ENCODE peak calls at places on chromosomes 2 and 18, in seven cellular contexts. One of them, this sample, is unnamed.

GRCh38 chr2:5442736-5443135 is 249.4 kb upstream of the SOX11 start:
- DNase-seq in H9: no peak
- DNase-seq in mesenchymal stem cell: no peak
- DNase-seq in neuronal stem cell: no peak
- DNase-seq in trophoblast cell: peak
- DNase-seq in mesendoderm: no peak
- DNase-seq in IMR-90: no peak
- DNase-seq in this sample: no peak

GRCh38 chr2:112727276-112728028 is 6.6 kb downstream of the NT5DC4 start:
- DNase-seq in mesendoderm: no peak
- DNase-seq in mesenchymal stem cell: no peak
- DNase-seq in H9: no peak
- DNase-seq in trophoblast cell: no peak
- DNase-seq in neuronal stem cell: no peak
- DNase-seq in IMR-90: no peak
- DNase-seq in this sample: no peak

GRCh38 chr2:96146151-96146880 is 1.1 kb upstream of the DUSP2 start:
- DNase-seq in neuronal stem cell: no peak
- DNase-seq in trophoblast cell: peak
- DNase-seq in mesenchymal stem cell: no peak
- DNase-seq in mesendoderm: peak
- DNase-seq in H9: peak
- DNase-seq in IMR-90: peak
- DNase-seq in this sample: no peak

GRCh38 chr2:7096726-7097352 is 179.6 kb downstream of the RNF144A start:
- DNase-seq in mesendoderm: no peak
- DNase-seq in neuronal stem cell: no peak
- DNase-seq in H9: no peak
- DNase-seq in mesenchymal stem cell: no peak
- DNase-seq in trophoblast cell: no peak
- DNase-seq in IMR-90: no peak
- DNase-seq in this sample: no peak

GRCh38 chr2:48712151-48712550 is 43.4 kb downstream of the LHCGR start:
- DNase-seq in H9: no peak
- DNase-seq in mesenchymal stem cell: no peak
- DNase-seq in mesendoderm: no peak
- DNase-seq in neuronal stem cell: no peak
- DNase-seq in IMR-90: peak
- DNase-seq in trophoblast cell: no peak
- DNase-seq in this sample: no peak

GRCh38 chr2:105969552-105969951 is 224.5 kb downstream of the UXS1 start:
- DNase-seq in IMR-90: no peak
- DNase-seq in mesendoderm: peak
- DNase-seq in H9: peak
- DNase-seq in neuronal stem cell: no peak
- DNase-seq in trophoblast cell: no peak
- DNase-seq in mesenchymal stem cell: no peak
- DNase-seq in this sample: peak

GRCh38 chr2:99336780-99337163 is 417 bp upstream of the EIF5B start:
- DNase-seq in mesendoderm: no peak
- DNase-seq in trophoblast cell: no peak
- DNase-seq in IMR-90: no peak
- DNase-seq in neuronal stem cell: no peak
- DNase-seq in mesenchymal stem cell: no peak
- DNase-seq in H9: no peak
- DNase-seq in this sample: no peak

GRCh38 chr2:189952536-189953109 is 109.9 kb downstream of the MSTN start:
- DNase-seq in trophoblast cell: no peak
- DNase-seq in IMR-90: no peak
- DNase-seq in mesendoderm: no peak
- DNase-seq in neuronal stem cell: no peak
- DNase-seq in H9: no peak
- DNase-seq in mesenchymal stem cell: no peak
- DNase-seq in this sample: no peak

GRCh38 chr18:24488824-24489493 is 28.5 kb downstream of the HRH4 start:
- DNase-seq in neuronal stem cell: peak
- DNase-seq in mesendoderm: peak
- DNase-seq in mesenchymal stem cell: peak
- DNase-seq in trophoblast cell: no peak
- DNase-seq in IMR-90: peak
- DNase-seq in H9: no peak
- DNase-seq in this sample: no peak

GRCh38 chr2:234863043-234863934 is 88.5 kb upstream of the SH3BP4 start:
- DNase-seq in IMR-90: peak
- DNase-seq in H9: no peak
- DNase-seq in mesenchymal stem cell: peak
- DNase-seq in neuronal stem cell: no peak
- DNase-seq in mesendoderm: peak
- DNase-seq in trophoblast cell: peak
- DNase-seq in this sample: no peak

DNA sequence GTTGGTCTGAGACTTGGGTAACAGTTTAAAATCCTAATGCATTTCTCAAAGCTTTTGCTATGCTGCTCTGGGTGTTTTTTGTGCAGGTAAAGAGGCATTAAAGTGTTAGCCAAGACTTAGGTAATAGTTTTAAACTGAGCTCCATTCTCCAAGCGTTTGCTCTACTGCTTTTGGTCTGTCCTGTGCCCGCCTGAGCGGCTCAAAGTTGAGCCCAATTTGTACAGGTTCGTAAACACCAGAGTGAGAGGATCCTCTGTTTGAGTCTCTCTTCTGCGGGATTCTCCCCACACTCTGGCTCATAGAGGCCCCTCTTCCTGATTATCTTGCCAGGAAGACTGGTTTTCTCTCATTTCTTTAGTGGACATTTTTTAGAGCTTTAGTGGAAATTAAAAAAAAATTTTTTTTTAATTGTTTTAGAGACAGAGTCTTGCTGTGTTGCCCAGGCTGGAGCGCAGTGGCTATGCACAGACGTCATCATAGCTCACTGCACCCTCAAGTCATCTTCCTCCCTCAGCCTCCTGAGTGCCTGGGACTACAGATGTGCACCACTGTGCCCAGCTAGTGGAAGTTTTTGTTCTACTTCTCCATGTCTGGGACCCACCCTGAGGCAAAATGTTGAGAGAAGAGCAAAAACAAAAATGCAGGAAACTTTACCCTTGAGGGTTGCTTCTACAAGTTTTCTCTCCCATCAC is 16.6 kb downstream of the CCDC138 start:
- DNase-seq in neuronal stem cell: no peak
- DNase-seq in mesendoderm: no peak
- DNase-seq in IMR-90: no peak
- DNase-seq in trophoblast cell: no peak
- DNase-seq in H9: no peak
- DNase-seq in mesenchymal stem cell: no peak
- DNase-seq in this sample: no peak
- H4K8ac ChIP-seq in neuronal stem cell: no peak
- H4K8ac ChIP-seq in mesendoderm: no peak
- H4K8ac ChIP-seq in IMR-90: no peak
- H4K8ac ChIP-seq in trophoblast cell: no peak
- H4K8ac ChIP-seq in H9: no peak
- H4K8ac ChIP-seq in mesenchymal stem cell: no peak
- H4K8ac ChIP-seq in this sample: no peak

GRCh38 chr18:22210331-22210754 is 41.0 kb downstream of the GATA6 start:
- DNase-seq in H9: no peak
- DNase-seq in trophoblast cell: no peak
- DNase-seq in IMR-90: peak
- DNase-seq in neuronal stem cell: no peak
- DNase-seq in mesenchymal stem cell: peak
- DNase-seq in mesendoderm: peak
- DNase-seq in this sample: no peak

GRCh38 chr18:22211660-22212059 is 42.3 kb downstream of the GATA6 start:
- DNase-seq in trophoblast cell: no peak
- DNase-seq in IMR-90: no peak
- DNase-seq in neuronal stem cell: no peak
- DNase-seq in mesendoderm: no peak
- DNase-seq in H9: no peak
- DNase-seq in mesenchymal stem cell: no peak
- DNase-seq in this sample: no peak

GRCh38 chr18:22219568-22220355 is 50.4 kb downstream of the GATA6 start:
- DNase-seq in trophoblast cell: no peak
- DNase-seq in neuronal stem cell: no peak
- DNase-seq in IMR-90: no peak
- DNase-seq in mesenchymal stem cell: no peak
- DNase-seq in H9: peak
- DNase-seq in mesendoderm: peak
- DNase-seq in this sample: no peak

DNA sequence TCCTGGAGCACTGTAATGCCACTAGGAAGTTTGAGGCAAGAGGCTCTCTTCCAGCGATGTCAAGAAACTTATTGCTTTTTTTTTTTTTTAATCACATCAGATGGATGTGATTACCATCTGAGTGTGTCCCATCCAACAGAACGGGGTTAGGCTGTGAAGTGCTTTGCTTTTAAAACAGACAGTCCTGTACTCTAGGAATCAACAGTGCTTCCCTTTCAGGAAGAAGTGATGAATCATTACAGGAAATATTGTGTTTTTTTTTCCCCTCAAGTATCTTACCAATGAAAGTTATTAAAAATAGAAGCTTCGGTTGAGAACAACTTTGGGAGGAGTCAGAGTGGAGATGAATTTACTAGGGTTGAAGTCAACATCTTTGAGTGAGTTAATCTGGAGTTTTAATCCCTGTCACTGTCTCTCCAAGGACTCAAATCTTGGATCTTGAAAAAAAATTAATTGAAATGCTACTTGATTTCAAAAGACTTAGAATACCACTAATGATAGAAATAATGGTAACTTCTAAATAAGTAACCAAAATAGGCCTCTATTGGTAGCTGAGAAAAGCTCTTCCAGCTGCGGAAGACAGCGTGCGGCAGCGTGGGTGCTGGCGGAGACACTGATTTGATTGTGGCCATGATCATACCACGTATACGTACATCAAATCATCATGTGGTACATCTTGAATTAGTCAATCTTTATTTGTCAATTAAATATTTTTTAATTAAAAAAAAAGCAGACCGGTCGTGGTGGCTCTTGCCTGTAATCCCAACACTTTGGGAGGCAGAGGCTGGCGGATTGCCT is 45.5 kb downstream of the GATA6 start:
- DNase-seq in IMR-90: peak
- DNase-seq in trophoblast cell: no peak
- DNase-seq in H9: no peak
- DNase-seq in mesenchymal stem cell: peak
- DNase-seq in mesendoderm: no peak
- DNase-seq in neuronal stem cell: no peak
- DNase-seq in this sample: no peak
- H4K8ac ChIP-seq in IMR-90: no peak
- H4K8ac ChIP-seq in trophoblast cell: no peak
- H4K8ac ChIP-seq in H9: no peak
- H4K8ac ChIP-seq in mesenchymal stem cell: no peak
- H4K8ac ChIP-seq in mesendoderm: no peak
- H4K8ac ChIP-seq in neuronal stem cell: no peak
- H4K8ac ChIP-seq in this sample: no peak

GRCh38 chr2:110865188-110865587 is 132.8 kb downstream of the ACOXL start:
- DNase-seq in mesendoderm: no peak
- DNase-seq in trophoblast cell: no peak
- DNase-seq in H9: no peak
- DNase-seq in mesenchymal stem cell: no peak
- DNase-seq in neuronal stem cell: no peak
- DNase-seq in IMR-90: peak
- DNase-seq in this sample: no peak
- H4K8ac ChIP-seq in mesendoderm: no peak
- H4K8ac ChIP-seq in trophoblast cell: no peak
- H4K8ac ChIP-seq in H9: no peak
- H4K8ac ChIP-seq in mesenchymal stem cell: no peak
- H4K8ac ChIP-seq in neuronal stem cell: no peak
- H4K8ac ChIP-seq in IMR-90: no peak
- H4K8ac ChIP-seq in this sample: no peak

DNA sequence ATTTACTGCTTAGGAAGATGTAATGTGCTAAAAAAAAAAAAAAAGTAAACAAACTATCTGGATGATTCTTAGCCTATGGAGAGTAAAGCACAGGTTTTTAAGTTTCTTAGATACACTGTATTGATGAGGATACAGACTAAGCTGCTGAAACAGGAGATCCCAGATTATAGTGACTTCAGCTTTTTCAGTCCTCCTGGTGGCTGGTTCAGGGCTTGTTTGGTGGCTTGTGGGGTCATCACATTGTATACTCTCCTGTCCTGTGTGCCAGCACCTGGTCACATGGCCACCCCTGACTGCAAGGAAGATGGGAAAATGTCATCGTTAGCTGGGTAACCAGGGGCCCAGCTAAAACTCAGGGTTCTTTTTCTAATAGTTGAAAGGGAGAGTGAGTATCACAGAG is 31.4 kb downstream of the RAB31 start:
- DNase-seq in mesenchymal stem cell: no peak
- DNase-seq in H9: no peak
- DNase-seq in trophoblast cell: no peak
- DNase-seq in mesendoderm: peak
- DNase-seq in IMR-90: no peak
- DNase-seq in neuronal stem cell: no peak
- DNase-seq in this sample: no peak
- H4K8ac ChIP-seq in mesenchymal stem cell: peak
- H4K8ac ChIP-seq in H9: no peak
- H4K8ac ChIP-seq in trophoblast cell: no peak
- H4K8ac ChIP-seq in mesendoderm: no peak
- H4K8ac ChIP-seq in IMR-90: no peak
- H4K8ac ChIP-seq in neuronal stem cell: no peak
- H4K8ac ChIP-seq in this sample: no peak

GRCh38 chr2:143787674-143788073 is 658.5 kb downstream of the ARHGAP15 start:
- DNase-seq in IMR-90: peak
- DNase-seq in mesenchymal stem cell: no peak
- DNase-seq in H9: no peak
- DNase-seq in mesendoderm: no peak
- DNase-seq in trophoblast cell: no peak
- DNase-seq in neuronal stem cell: no peak
- DNase-seq in this sample: no peak
- H4K8ac ChIP-seq in IMR-90: no peak
- H4K8ac ChIP-seq in mesenchymal stem cell: no peak
- H4K8ac ChIP-seq in H9: no peak
- H4K8ac ChIP-seq in mesendoderm: no peak
- H4K8ac ChIP-seq in trophoblast cell: no peak
- H4K8ac ChIP-seq in neuronal stem cell: no peak
- H4K8ac ChIP-seq in this sample: no peak

GRCh38 chr2:71812736-71813135 is 334.9 kb downstream of the CYP26B1 start:
- DNase-seq in neuronal stem cell: no peak
- DNase-seq in mesendoderm: no peak
- DNase-seq in trophoblast cell: no peak
- DNase-seq in mesenchymal stem cell: no peak
- DNase-seq in H9: peak
- DNase-seq in IMR-90: no peak
- DNase-seq in this sample: peak
- H4K8ac ChIP-seq in neuronal stem cell: no peak
- H4K8ac ChIP-seq in mesendoderm: no peak
- H4K8ac ChIP-seq in trophoblast cell: no peak
- H4K8ac ChIP-seq in mesenchymal stem cell: no peak
- H4K8ac ChIP-seq in H9: no peak
- H4K8ac ChIP-seq in IMR-90: no peak
- H4K8ac ChIP-seq in this sample: no peak

DNA sequence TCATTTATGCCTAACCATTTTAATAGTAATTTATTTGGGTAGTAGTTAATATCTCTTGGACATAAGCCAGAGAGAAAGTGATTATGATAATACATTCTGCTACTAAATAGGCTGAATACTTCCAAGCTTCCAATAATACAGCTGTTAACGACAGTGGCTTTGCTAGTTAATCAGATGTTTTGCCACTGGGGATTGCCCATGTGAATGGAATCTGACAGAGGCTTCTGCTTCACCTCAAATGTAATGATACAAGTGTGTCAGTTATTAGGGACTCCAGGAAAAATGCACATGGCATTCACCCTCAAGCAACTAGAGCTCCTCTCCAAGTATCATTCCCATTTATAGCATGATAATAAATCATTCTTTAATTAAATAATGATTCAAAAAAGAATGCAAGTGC is 185.0 kb upstream of the TMEFF2 start:
- DNase-seq in IMR-90: no peak
- DNase-seq in trophoblast cell: no peak
- DNase-seq in mesendoderm: no peak
- DNase-seq in mesenchymal stem cell: no peak
- DNase-seq in H9: no peak
- DNase-seq in neuronal stem cell: no peak
- DNase-seq in this sample: no peak
- H4K8ac ChIP-seq in IMR-90: no peak
- H4K8ac ChIP-seq in trophoblast cell: no peak
- H4K8ac ChIP-seq in mesendoderm: no peak
- H4K8ac ChIP-seq in mesenchymal stem cell: no peak
- H4K8ac ChIP-seq in H9: no peak
- H4K8ac ChIP-seq in neuronal stem cell: no peak
- H4K8ac ChIP-seq in this sample: no peak

This sample was measured in H1.